ENCODE peak calls at places on chromosomes 13 and 19, in eight cellular contexts. U is PC-9, N is Calu3, C is fibroblast of lung, D is cardiac muscle cell, S is ovary, O is adrenal gland, V is tibial nerve. K is an unnamed sample.

GRCh38 chr13:95530178-95530577 is 22.3 kb upstream of the CLDN10 start:
- DNase-seq in O (no peak), N (no peak), V (no peak), U (peak), S (no peak), C (peak), D (peak), K (no peak)

GRCh38 chr13:107209811-107210210 is 641.9 kb upstream of the ARGLU1 start:
- DNase-seq in N (no peak), U (no peak), V (no peak), C (peak), D (peak), S (no peak), O (no peak), K (no peak)

GRCh38 chr13:44768233-44768632 is 192.1 kb upstream of the TSC22D1 start:
- DNase-seq in U (no peak), N (no peak), S (no peak), D (peak), V (no peak), C (no peak), O (no peak), K (no peak)

GRCh38 chr19:47093841-47094240 is 19.7 kb downstream of the ZC3H4 start:
- DNase-seq in U (no peak), C (no peak), O (no peak), V (no peak), D (no peak), S (no peak), N (no peak), K (no peak)

GRCh38 chr19:38933544-38933943 is 2.8 kb downstream of the MRPS12 start:
- DNase-seq in V (no peak), S (no peak), D (no peak), C (no peak), U (no peak), O (no peak), N (no peak), K (no peak)

GRCh38 chr19:42433503-42434260 is 6.5 kb upstream of the LIPE start:
- DNase-seq in D (peak), U (peak), C (no peak), S (no peak), O (peak), V (peak), N (peak), K (no peak)

GRCh38 chr13:50596776-50597203 is 246.7 kb downstream of the DLEU7 start:
- DNase-seq in U (no peak), O (no peak), N (no peak), D (no peak), S (no peak), V (no peak), C (no peak), K (no peak)

GRCh38 chr19:55179570-55180484 is at the start of gene SYT5:
- DNase-seq in C (no peak), D (peak), N (peak), V (no peak), S (no peak), O (peak), U (no peak), K (no peak)

GRCh38 chr19:13839938-13840750 is 36.8 kb upstream of the NANOS3 start:
- DNase-seq in N (peak), V (peak), D (peak), S (no peak), U (peak), C (peak), O (no peak), K (no peak)

GRCh38 chr13:22235950-22236290 is 565.0 kb downstream of the FGF9 start:
- DNase-seq in V (no peak), S (peak), O (no peak), D (no peak), N (no peak), U (no peak), C (no peak), K (no peak)

GRCh38 chr13:76993021-76993420 is 1.1 kb downstream of the CLN5 start:
- DNase-seq in S (no peak), O (no peak), C (peak), N (no peak), D (peak), V (no peak), U (no peak), K (no peak)

GRCh38 chr13:93476175-93476574 is 249.6 kb downstream of the GPC6 start:
- DNase-seq in U (peak), O (no peak), N (no peak), V (no peak), S (no peak), C (peak), D (peak), K (no peak)

GRCh38 chr19:30320916-30321315 is 51.3 kb upstream of the ZNF536 start:
- DNase-seq in O (no peak), N (no peak), C (no peak), D (no peak), U (no peak), V (no peak), S (no peak), K (no peak)

GRCh38 chr19:38374332-38375097 is at the start of gene PSMD8:
- DNase-seq in S (peak), U (peak), D (peak), N (peak), V (peak), C (peak), O (peak), K (peak)

GRCh38 chr13:79810671-79811070 is 329.7 kb downstream of the NDFIP2 start:
- DNase-seq in S (no peak), N (no peak), U (peak), D (peak), V (no peak), O (no peak), C (peak), K (no peak)

GRCh38 chr13:39835253-39835652 is 179.8 kb downstream of the COG6 start:
- DNase-seq in O (no peak), V (no peak), S (no peak), C (no peak), U (peak), D (no peak), N (no peak), K (no peak)

GRCh38 chr13:95100525-95101121 is 200.6 kb downstream of the ABCC4 start:
- DNase-seq in V (no peak), O (no peak), D (no peak), N (no peak), C (peak), S (no peak), U (peak), K (no peak)

GRCh38 chr19:31938675-31939074 is 406.7 kb upstream of the ZNF507 start:
- DNase-seq in V (no peak), C (peak), N (no peak), O (no peak), D (no peak), U (no peak), S (no peak), K (no peak)

GRCh38 chr19:46022431-46023310 is at the start of gene PGLYRP1:
- DNase-seq in O (no peak), D (no peak), C (no peak), S (no peak), U (no peak), N (no peak), V (no peak), K (no peak)

GRCh38 chr13:109747524-109747923 is 38.9 kb downstream of the IRS2 start:
- DNase-seq in D (no peak), V (no peak), N (no peak), C (no peak), U (no peak), S (no peak), O (no peak), K (no peak)

GRCh38 chr19:43681826-43682225 is 11.9 kb upstream of the PLAUR start:
- DNase-seq in O (no peak), D (no peak), S (no peak), U (no peak), N (no peak), C (no peak), V (no peak), K (no peak)
- TF ChIP-seq CTCF in O (no peak), D (no peak), S (no peak), U (no peak), N (no peak), C (no peak), V (no peak), K (no peak)

GRCh38 chr19:3389446-3389778 is 23.0 kb downstream of the NFIC start:
- DNase-seq in O (no peak), S (no peak), D (no peak), N (no peak), U (no peak), V (no peak), C (no peak), K (no peak)

GRCh38 chr19:3389876-3390361 is 23.5 kb downstream of the NFIC start:
- DNase-seq in U (no peak), D (no peak), V (no peak), N (no peak), C (no peak), S (no peak), O (peak), K (no peak)

GRCh38 chr19:3386447-3387234 is 20.3 kb downstream of the NFIC start:
- DNase-seq in U (no peak), V (no peak), S (no peak), D (no peak), O (peak), N (no peak), C (no peak), K (no peak)

GRCh38 chr19:3392480-3392879 is 26.1 kb downstream of the NFIC start:
- DNase-seq in V (no peak), U (no peak), D (no peak), O (no peak), C (no peak), N (no peak), S (no peak), K (no peak)

GRCh38 chr19:3387645-3388589 is 21.5 kb downstream of the NFIC start:
- DNase-seq in N (peak), U (no peak), D (peak), O (peak), V (peak), S (peak), C (peak), K (no peak)
- TF ChIP-seq CTCF in N (no peak), U (no peak), D (no peak), O (no peak), V (no peak), S (no peak), C (no peak), K (no peak)

GRCh38 chr13:97749174-97749573 is 204.3 kb upstream of the IPO5 start:
- DNase-seq in N (peak), V (no peak), U (peak), O (no peak), C (peak), S (no peak), D (peak), K (no peak)
- TF ChIP-seq CTCF in N (no peak), V (no peak), U (peak), O (peak), C (no peak), S (no peak), D (peak), K (peak)

DNA sequence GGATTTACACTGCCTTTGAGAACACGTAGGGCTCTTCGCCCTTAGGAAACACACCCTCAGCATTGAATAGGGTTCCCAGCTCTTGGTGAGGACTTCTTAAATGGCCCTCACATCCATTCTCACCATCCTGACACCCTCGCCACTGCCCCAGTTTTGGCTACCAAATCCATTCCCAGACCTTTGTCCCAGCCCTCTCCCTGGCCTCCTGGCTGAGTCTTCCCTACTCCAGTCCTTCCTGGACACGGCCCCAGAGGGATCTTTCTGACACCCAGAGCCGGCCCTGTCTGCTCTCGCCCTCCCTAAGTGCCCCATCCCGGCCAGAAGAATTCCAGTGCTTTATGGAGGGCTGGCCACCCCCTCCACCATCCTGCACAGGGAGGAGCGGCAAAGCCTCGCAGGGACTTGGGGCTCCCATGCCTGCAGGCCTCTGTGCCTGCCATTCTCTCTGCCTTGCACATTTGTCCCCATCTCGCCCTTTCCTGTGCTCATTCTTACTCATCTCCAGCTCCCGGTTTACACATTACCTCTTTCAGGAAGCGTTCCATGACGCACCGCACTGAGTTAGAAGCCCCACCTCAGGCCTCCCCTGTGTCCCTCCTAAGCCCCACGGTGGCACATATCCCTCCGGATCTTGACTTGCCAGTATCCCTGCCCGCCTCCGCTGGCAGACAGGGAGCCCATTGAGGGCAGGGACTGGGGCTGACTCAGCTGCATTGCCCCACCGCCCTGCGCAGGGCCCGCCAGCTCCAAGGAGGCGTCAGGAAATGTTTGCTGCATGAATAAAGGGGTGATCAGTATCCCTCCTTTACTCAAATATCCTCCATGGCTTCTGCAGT is 11.0 kb upstream of the KLK14 start:
- DNase-seq in O (no peak), V (no peak), D (no peak), U (peak), S (no peak), C (no peak), N (peak), K (no peak)
- TF ChIP-seq CTCF in O (no peak), V (no peak), D (no peak), U (no peak), S (no peak), C (no peak), N (no peak), K (no peak)

K was measured in D721Med.